ENCODE peak calls at places on chromosomes 5 and 9, in seven cellular contexts. P is pancreas, I is adrenal gland, F is K562, J is esophagus squamous epithelium, R is fibroblast of villous mesenchyme, A is uterus. X is an unnamed sample.

GRCh38 chr5:139065296-139065695 is 132.9 kb downstream of the SIL1 start:
- DNase-seq in P (no peak), I (peak), F (no peak), J (no peak), R (peak), A (no peak), X (peak)

GRCh38 chr9:134720136-134720753 is 78.6 kb downstream of the COL5A1 start:
- DNase-seq in P (no peak), I (no peak), F (no peak), J (no peak), R (no peak), A (no peak), X (no peak)

GRCh38 chr9:130948266-130948665 is 9.2 kb upstream of the FIBCD1 start:
- DNase-seq in P (no peak), I (no peak), F (no peak), J (no peak), R (no peak), A (no peak), X (no peak)

GRCh38 chr5:5384634-5385033 is 37.8 kb upstream of the ICE1 start:
- DNase-seq in P (no peak), I (no peak), F (no peak), J (no peak), R (no peak), A (peak), X (no peak)

GRCh38 chr9:124818431-124819281 is 34.6 kb upstream of the WDR38 start:
- DNase-seq in P (peak), I (peak), F (peak), J (no peak), R (peak), A (no peak), X (no peak)

GRCh38 chr5:137347865-137348264 is 151.3 kb downstream of the SPOCK1 start:
- DNase-seq in P (no peak), I (no peak), F (no peak), J (no peak), R (no peak), A (no peak), X (no peak)

GRCh38 chr9:6383551-6384225 is 29.3 kb upstream of the UHRF2 start:
- DNase-seq in P (no peak), I (no peak), F (no peak), J (no peak), R (peak), A (peak), X (peak)

GRCh38 chr9:109289186-109289585 is 31.7 kb downstream of the EPB41L4B start:
- DNase-seq in P (peak), I (no peak), F (no peak), J (no peak), R (no peak), A (no peak), X (no peak)

GRCh38 chr5:159092288-159092687 is 7.4 kb downstream of the EBF1 start:
- DNase-seq in P (no peak), I (no peak), F (no peak), J (no peak), R (no peak), A (no peak), X (no peak)

GRCh38 chr5:177362102-177362868 is 4.6 kb downstream of the RGS14 start:
- DNase-seq in P (no peak), I (no peak), F (no peak), J (no peak), R (no peak), A (no peak), X (no peak)

GRCh38 chr5:107253246-107253645 is 417.5 kb downstream of the EFNA5 start:
- DNase-seq in P (no peak), I (no peak), F (no peak), J (no peak), R (no peak), A (no peak), X (no peak)

GRCh38 chr9:35757527-35758275 is 3.6 kb upstream of the MSMP start:
- DNase-seq in P (no peak), I (peak), F (no peak), J (no peak), R (no peak), A (no peak), X (peak)

GRCh38 chr5:55713871-55714270 is 1.7 kb upstream of the SLC38A9 start:
- DNase-seq in P (no peak), I (no peak), F (no peak), J (no peak), R (peak), A (no peak), X (no peak)

GRCh38 chr9:125750656-125751035 is 3.5 kb downstream of the PBX3 start:
- DNase-seq in P (no peak), I (no peak), F (no peak), J (no peak), R (no peak), A (no peak), X (peak)

GRCh38 chr5:1380011-1380817 is 35.3 kb upstream of the CLPTM1L start:
- DNase-seq in P (peak), I (peak), F (peak), J (no peak), R (peak), A (no peak), X (peak)

GRCh38 chr5:9776525-9776924 is 146.4 kb upstream of the TAS2R1 start:
- DNase-seq in P (no peak), I (no peak), F (no peak), J (no peak), R (peak), A (no peak), X (peak)

GRCh38 chr9:33403941-33404781 is 1.8 kb upstream of the AQP7 start:
- DNase-seq in P (no peak), I (no peak), F (no peak), J (no peak), R (no peak), A (no peak), X (no peak)

GRCh38 chr9:37966443-37967271 is 62.7 kb upstream of the SLC25A51 start:
- DNase-seq in P (peak), I (no peak), F (no peak), J (no peak), R (no peak), A (no peak), X (no peak)

GRCh38 chr5:38738898-38739743 is 106.7 kb upstream of the OSMR start:
- DNase-seq in P (no peak), I (peak), F (no peak), J (no peak), R (no peak), A (no peak), X (peak)

GRCh38 chr5:67246546-67246945 is 49.9 kb upstream of the CD180 start:
- DNase-seq in P (no peak), I (no peak), F (no peak), J (no peak), R (no peak), A (no peak), X (no peak)
- TF ChIP-seq CTCF in P (no peak), I (no peak), F (no peak), J (no peak), R (no peak), A (no peak), X (no peak)

GRCh38 chr5:128259530-128260145 is 176.1 kb downstream of the SLC12A2 start:
- DNase-seq in P (no peak), I (no peak), F (no peak), J (no peak), R (no peak), A (no peak), X (peak)

GRCh38 chr5:128263357-128263756 is 179.8 kb downstream of the SLC12A2 start:
- DNase-seq in P (no peak), I (no peak), F (no peak), J (no peak), R (no peak), A (no peak), X (no peak)

GRCh38 chr5:128264567-128264966 is 181.0 kb downstream of the SLC12A2 start:
- DNase-seq in P (no peak), I (no peak), F (no peak), J (no peak), R (no peak), A (no peak), X (no peak)
- TF ChIP-seq CTCF in P (no peak), I (no peak), F (no peak), J (no peak), R (peak), A (no peak), X (no peak)

GRCh38 chr5:132839426-132840301 is 9.2 kb upstream of the SHROOM1 start:
- DNase-seq in P (no peak), I (no peak), F (no peak), J (no peak), R (peak), A (no peak), X (peak)

GRCh38 chr5:132840313-132840712 is 9.9 kb upstream of the SHROOM1 start:
- DNase-seq in P (no peak), I (no peak), F (no peak), J (no peak), R (no peak), A (no peak), X (no peak)

GRCh38 chr5:132837868-132838267 is 7.4 kb upstream of the SHROOM1 start:
- DNase-seq in P (no peak), I (no peak), F (no peak), J (no peak), R (no peak), A (no peak), X (no peak)

GRCh38 chr5:132838516-132839282 is 8.3 kb upstream of the SHROOM1 start:
- DNase-seq in P (no peak), I (no peak), F (no peak), J (no peak), R (no peak), A (no peak), X (no peak)

DNA sequence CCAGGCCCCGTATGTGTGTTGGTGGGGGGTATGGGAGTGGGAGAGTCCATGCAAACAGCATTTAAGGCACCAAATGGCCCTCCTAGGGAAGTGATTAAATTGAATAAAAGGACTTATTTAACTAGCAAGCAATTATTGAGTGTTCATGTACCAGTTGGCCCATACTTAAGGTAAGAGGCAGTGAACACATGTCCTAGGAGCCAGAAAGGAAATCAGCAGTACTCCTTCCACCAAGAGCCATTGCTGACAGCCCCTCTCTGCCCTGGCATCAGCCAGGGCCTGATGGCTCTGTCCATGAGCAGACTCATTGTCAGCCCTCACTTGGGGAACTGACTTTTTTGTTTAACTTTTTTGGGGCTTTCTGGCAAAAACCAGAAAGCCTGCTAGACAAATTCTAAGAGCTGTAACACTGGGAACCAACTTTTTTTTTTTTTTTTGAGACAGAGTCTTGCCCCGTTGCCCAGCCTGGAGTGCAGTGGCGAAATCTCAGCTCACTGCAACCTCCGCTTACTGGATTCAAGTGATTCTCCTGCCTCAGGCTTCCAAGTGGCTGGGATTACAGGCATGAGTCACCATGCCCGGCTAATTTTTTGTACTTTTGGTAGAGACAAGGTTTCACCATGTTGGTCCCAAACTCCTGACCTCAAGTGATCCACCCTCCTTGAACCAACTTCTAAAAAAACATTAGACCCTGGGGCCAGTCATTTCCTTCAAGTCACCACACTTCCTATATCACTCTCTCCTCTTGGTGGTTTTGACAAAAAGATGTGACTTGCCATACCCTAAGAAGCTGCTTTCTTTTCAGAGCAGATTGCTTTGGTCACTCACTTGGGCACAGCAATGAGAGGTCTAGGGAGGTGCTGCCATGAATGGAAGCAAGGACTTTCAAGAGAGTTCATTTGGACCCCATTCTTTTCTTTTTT is 10.7 kb upstream of the SHROOM1 start:
- DNase-seq in P (no peak), I (no peak), F (no peak), J (no peak), R (peak), A (no peak), X (peak)
- TF ChIP-seq CTCF in P (no peak), I (no peak), F (no peak), J (no peak), R (no peak), A (no peak), X (no peak)

DNA sequence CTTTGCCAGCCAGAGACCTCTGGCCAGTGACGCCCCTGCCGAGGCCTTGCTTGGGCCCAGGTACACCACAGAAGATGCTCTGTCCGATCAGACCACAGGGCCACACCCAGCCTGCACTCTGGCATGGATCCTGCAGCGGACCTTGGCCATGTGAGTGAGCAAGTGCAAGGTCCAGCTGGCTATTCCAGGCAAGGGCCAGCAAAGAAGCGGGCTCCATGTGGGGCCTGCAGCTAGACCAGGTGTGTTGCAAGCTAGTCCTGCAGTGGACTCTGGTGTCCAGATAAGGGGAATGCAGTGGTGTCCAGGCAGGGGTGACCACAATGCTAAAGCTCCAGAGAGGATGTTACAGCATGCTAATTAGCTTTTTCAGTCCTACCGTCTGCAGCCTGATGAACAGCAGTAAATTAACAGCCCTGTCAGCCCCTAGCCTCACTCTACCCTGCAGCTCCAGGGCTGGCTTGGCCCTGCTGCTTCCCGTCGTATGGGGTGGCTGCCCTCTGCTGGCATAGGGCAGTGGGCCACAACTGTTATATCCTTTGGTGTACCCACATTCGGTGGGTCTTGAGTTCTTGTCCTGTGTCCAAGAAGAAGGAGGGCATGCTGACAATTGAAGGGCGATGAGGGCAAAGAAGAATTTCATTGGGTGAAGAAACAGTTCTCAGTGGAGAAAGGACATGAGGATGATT is 284.5 kb upstream of the POU5F2 start:
- DNase-seq in P (no peak), I (no peak), F (no peak), J (no peak), R (no peak), A (no peak), X (no peak)
- TF ChIP-seq CTCF in P (no peak), I (no peak), F (no peak), J (no peak), R (peak), A (no peak), X (no peak)

GRCh38 chr5:114790403-114790792 is 379.3 kb downstream of the TRIM36 start:
- DNase-seq in P (no peak), I (no peak), F (no peak), J (no peak), R (no peak), A (no peak), X (no peak)

GRCh38 chr5:114789773-114790402 is 379.8 kb downstream of the TRIM36 start:
- DNase-seq in P (no peak), I (no peak), F (no peak), J (no peak), R (peak), A (no peak), X (peak)
- TF ChIP-seq CTCF in P (peak), I (peak), F (no peak), J (no peak), R (peak), A (no peak), X (no peak)

GRCh38 chr5:146646441-146646840 is 130.5 kb upstream of the GPR151 start:
- DNase-seq in P (no peak), I (no peak), F (no peak), J (no peak), R (no peak), A (no peak), X (no peak)
- TF ChIP-seq CTCF in P (no peak), I (no peak), F (no peak), J (no peak), R (no peak), A (no peak), X (no peak)

X was measured in cardiac fibroblast.